ENCODE peak calls at places on chromosomes 4 and X, in seven cellular contexts. B is psoas muscle, U is breast epithelium, J is thoracic aorta, H is body of pancreas, A is ovary, K is uterus. T is an unnamed sample.
A peak's percentile ranks its signal among the peaks of the same experiment; 100 is the strongest.

GRCh38 chr4:48649505-48649904 is 130.6 kb downstream of the FRYL start:
- DNase-seq in J (no peak), A (no peak), B (no peak), U (no peak), H (no peak), K (no peak), T (no peak)

GRCh38 chr4:176404591-176404990 is 84.8 kb downstream of the SPCS3 start:
- DNase-seq in B (no peak), J (no peak), K (no peak), H (no peak), U (no peak), A (no peak), T (no peak)

GRCh38 chr4:76689079-76689817 is 208.7 kb downstream of the SOWAHB start:
- DNase-seq in J (no peak), U (no peak), B (peak; percentile 57), H (peak; percentile 61), K (peak; percentile 49), A (peak; percentile 54), T (peak; percentile 60)

GRCh38 chr4:15469402-15470148 is at the start of gene CC2D2A:
- DNase-seq in K (no peak), H (peak; percentile 13), U (no peak), B (no peak), A (no peak), J (no peak), T (no peak)

GRCh38 chr4:19729873-19730735 is 521.6 kb upstream of the SLIT2 start:
- DNase-seq in U (no peak), B (no peak), H (no peak), A (no peak), K (no peak), J (no peak), T (no peak)

GRCh38 chr4:174423257-174423944 is 98.9 kb downstream of the HPGD start:
- DNase-seq in U (no peak), K (peak; percentile 37), B (no peak), A (no peak), J (peak; percentile 9), H (peak; percentile 15), T (peak; percentile 8)

GRCh38 chr4:9916346-9916745 is 105.0 kb downstream of the SLC2A9 start:
- DNase-seq in J (no peak), U (no peak), K (no peak), H (no peak), B (no peak), A (no peak), T (no peak)

GRCh38 chr4:181161669-181162068 is 1081.5 kb upstream of the TENM3 start:
- DNase-seq in U (no peak), B (no peak), A (no peak), H (no peak), J (no peak), K (no peak), T (no peak)

GRCh38 chr4:1508161-1509160 is 102.2 kb upstream of the NKX1-1 start:
- DNase-seq in A (no peak), J (no peak), U (no peak), B (peak; percentile 25), H (no peak), K (peak; percentile 9), T (no peak)

GRCh38 chr4:39548425-39549067 is 21.3 kb upstream of the UGDH start:
- DNase-seq in A (no peak), U (no peak), J (no peak), K (no peak), H (no peak), B (no peak), T (no peak)

GRCh38 chr4:76549765-76550164 is 114.7 kb downstream of the SHROOM3 start:
- DNase-seq in K (no peak), A (no peak), U (no peak), H (no peak), B (no peak), J (no peak), T (no peak)

GRCh38 chrX:45172890-45173289 is 27.8 kb downstream of the DIPK2B start:
- DNase-seq in A (no peak), B (no peak), K (no peak), J (no peak), H (no peak), U (no peak), T (no peak)

GRCh38 chrX:20362268-20363002 is 95.7 kb upstream of the RPS6KA3 start:
- DNase-seq in U (no peak), A (no peak), H (peak; percentile 26), K (no peak), J (no peak), B (no peak), T (no peak)

GRCh38 chr4:53461244-53461643 is 83.8 kb downstream of the FIP1L1 start:
- DNase-seq in J (no peak), B (no peak), H (no peak), A (no peak), K (no peak), U (no peak), T (no peak)

GRCh38 chr4:166594326-166594946 is 639.9 kb downstream of the SPOCK3 start:
- DNase-seq in H (peak; percentile 56), B (no peak), K (no peak), U (no peak), J (no peak), A (no peak), T (no peak)

GRCh38 chrX:107324493-107325310 is 118.3 kb downstream of the DNAAF6 start:
- DNase-seq in J (no peak), U (no peak), A (peak; percentile 61), H (no peak), K (peak; percentile 16), B (no peak), T (no peak)

GRCh38 chrX:133374874-133375387 is 40.4 kb downstream of the GPC4 start:
- DNase-seq in H (no peak), U (no peak), A (no peak), K (no peak), J (no peak), B (no peak), T (no peak)

GRCh38 chr4:38151870-38152269 is 191.7 kb downstream of the PTTG2 start:
- DNase-seq in A (no peak), J (no peak), B (no peak), H (no peak), K (no peak), U (no peak), T (no peak)

GRCh38 chr4:21134994-21135393 is 434.7 kb downstream of the PACRGL start:
- DNase-seq in U (no peak), B (no peak), A (no peak), K (no peak), J (no peak), H (no peak), T (no peak)

GRCh38 chr4:154807042-154807630 is 26.1 kb downstream of the RBM46 start:
- DNase-seq in H (no peak), J (no peak), K (no peak), U (no peak), A (no peak), B (no peak), T (no peak)

DNA sequence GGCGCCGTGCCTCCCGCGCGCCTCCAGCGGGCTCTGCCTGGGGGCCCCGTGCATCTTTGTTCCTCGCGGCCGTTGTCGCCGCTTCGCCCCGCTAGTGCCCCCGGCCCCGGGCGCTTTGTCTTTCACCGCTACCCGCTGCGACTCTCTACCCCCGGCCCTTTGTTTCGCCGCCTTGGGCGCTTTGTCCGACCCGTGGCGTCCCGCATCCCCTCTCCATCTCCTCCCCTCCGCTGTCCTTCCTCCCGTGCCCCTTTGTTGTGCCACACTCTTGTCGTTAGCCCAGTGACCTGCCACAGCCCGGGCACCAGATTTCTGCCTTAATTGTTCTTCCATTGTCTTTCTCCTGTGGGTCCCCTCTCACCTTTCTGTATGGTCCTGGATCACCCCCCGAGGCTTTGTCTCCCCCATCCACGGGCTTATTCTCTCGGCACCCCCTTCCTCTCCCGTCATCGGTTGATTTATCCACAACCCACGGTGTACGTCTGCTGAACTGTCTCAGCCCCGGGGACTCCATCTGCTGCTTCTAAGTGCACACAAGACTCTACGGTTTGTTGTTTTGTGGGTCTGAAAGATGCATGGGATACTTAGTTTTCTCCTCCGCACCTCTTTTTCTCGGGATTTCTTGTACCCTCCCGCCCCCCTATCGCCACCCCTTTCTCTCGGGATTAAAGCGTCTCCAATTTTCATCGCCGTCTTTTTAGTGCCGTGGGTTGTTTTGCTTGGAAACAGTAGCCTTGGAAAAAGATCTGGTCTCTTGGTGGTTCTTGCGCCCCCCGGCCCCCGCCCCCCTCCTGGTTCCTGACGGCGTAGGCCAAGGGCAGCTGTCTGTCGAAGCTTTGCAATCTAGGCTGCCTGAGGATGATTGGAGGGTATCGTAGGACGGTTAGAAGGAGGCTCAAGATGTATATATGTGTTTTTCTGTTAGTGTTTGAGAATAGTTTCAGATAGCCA is 787 bp downstream of the RBPJ start:
- DNase-seq in H (peak; percentile 36), J (no peak), U (no peak), K (peak; percentile 18), B (peak; percentile 58), A (peak; percentile 57), T (peak; percentile 10)
- H3K27ac ChIP-seq in H (peak overlapping the region; percentile 99), J (peak overlapping the region; percentile 56), U (peak overlapping the region; percentile 94), K (peak overlapping the region; percentile 99), B (peak overlapping the region; percentile 74), A (peak overlapping the region; percentile 86), T (peak overlapping the region; percentile 95)

GRCh38 chr4:153735901-153736461 is 23.8 kb downstream of the RNF175 start:
- DNase-seq in U (no peak), J (no peak), H (no peak), A (no peak), B (no peak), K (no peak), T (no peak)

GRCh38 chr4:153747406-153747805 is 12.4 kb downstream of the RNF175 start:
- DNase-seq in B (no peak), A (no peak), U (no peak), H (no peak), J (no peak), K (no peak), T (no peak)

GRCh38 chr4:153741529-153741928 is 18.3 kb downstream of the RNF175 start:
- DNase-seq in A (no peak), J (no peak), H (no peak), B (no peak), K (no peak), U (no peak), T (no peak)
- H3K9me3 ChIP-seq in A (no peaks in the 10 kb centered on the region), J (no peaks in the 10 kb centered on the region), H (no peaks in the 10 kb centered on the region), B (no peaks in the 10 kb centered on the region), K (no peaks in the 10 kb centered on the region), U (no peaks in the 10 kb centered on the region), T (no peaks in the 10 kb centered on the region)

GRCh38 chr4:42654606-42655005 is 2.3 kb downstream of the ATP8A1 start:
- DNase-seq in U (no peak), H (no peak), B (no peak), A (peak; percentile 14), J (no peak), K (no peak), T (no peak)
- H3K27ac ChIP-seq in U (no peak overlapping the region), H (peak overlapping the region; percentile 93), B (peak overlapping the region; percentile 91), A (no peak overlapping the region), J (peak overlapping the region; percentile 22), K (peak overlapping the region; percentile 29), T (peak overlapping the region; percentile 31)

GRCh38 chrX:1743105-1743504 is 128.2 kb downstream of the ASMT start:
- DNase-seq in K (no peak), A (no peak), H (no peak), B (no peak), J (no peak), U (no peak), T (no peak)
- H3K9me3 ChIP-seq in K (no peaks in the 10 kb centered on the region), A (peaks cover 5% of the 10 kb centered on the region), H (no peaks in the 10 kb centered on the region), B (peaks cover 4% of the 10 kb centered on the region), J (no peaks in the 10 kb centered on the region), U (no peaks in the 10 kb centered on the region), T (no peaks in the 10 kb centered on the region)

GRCh38 chr4:152780267-152780811 is 585 bp downstream of the ARFIP1 start:
- DNase-seq in B (no peak), U (no peak), J (no peak), H (no peak), K (no peak), A (no peak), T (peak; percentile 9)
- H3K27ac ChIP-seq in B (peak overlapping the region; percentile 91), U (peak overlapping the region; percentile 96), J (peak overlapping the region; percentile 76), H (peak overlapping the region; percentile 90), K (peak overlapping the region; percentile 91), A (peak overlapping the region; percentile 81), T (peak overlapping the region; percentile 95)